ENCODE peak calls at places on chromosomes 4 and X, in seven cellular contexts. One of them, this sample, is unnamed.

GRCh38 chrX:6468716-6469115 is 66.2 kb downstream of the VCX3A start:
- DNase-seq in NCI-H1417: no peak
- DNase-seq in AG04450: no peak
- DNase-seq in naive thymus-derived CD4-positive, alpha-beta T cell: no peak
- DNase-seq in astrocyte of the spinal cord: no peak
- DNase-seq in CD8-positive, alpha-beta memory T cell: no peak
- DNase-seq in HAP-1: no peak
- DNase-seq in this sample: no peak

GRCh38 chrX:134716620-134717012 is 58.3 kb upstream of the PLAC1 start:
- DNase-seq in NCI-H1417: no peak
- DNase-seq in AG04450: no peak
- DNase-seq in naive thymus-derived CD4-positive, alpha-beta T cell: no peak
- DNase-seq in astrocyte of the spinal cord: no peak
- DNase-seq in CD8-positive, alpha-beta memory T cell: no peak
- DNase-seq in HAP-1: no peak
- DNase-seq in this sample: no peak

GRCh38 chr4:754221-755120 is 48.8 kb downstream of the PCGF3 start:
- DNase-seq in NCI-H1417: no peak
- DNase-seq in AG04450: no peak
- DNase-seq in naive thymus-derived CD4-positive, alpha-beta T cell: no peak
- DNase-seq in astrocyte of the spinal cord: no peak
- DNase-seq in CD8-positive, alpha-beta memory T cell: no peak
- DNase-seq in HAP-1: no peak
- DNase-seq in this sample: no peak

GRCh38 chrX:136858007-136858756 is 22.3 kb downstream of the RBMX start:
- DNase-seq in NCI-H1417: no peak
- DNase-seq in AG04450: no peak
- DNase-seq in naive thymus-derived CD4-positive, alpha-beta T cell: no peak
- DNase-seq in astrocyte of the spinal cord: no peak
- DNase-seq in CD8-positive, alpha-beta memory T cell: no peak
- DNase-seq in HAP-1: no peak
- DNase-seq in this sample: no peak

GRCh38 chr4:151738706-151739105 is 22.1 kb downstream of the GATB start:
- DNase-seq in NCI-H1417: no peak
- DNase-seq in AG04450: no peak
- DNase-seq in naive thymus-derived CD4-positive, alpha-beta T cell: no peak
- DNase-seq in astrocyte of the spinal cord: no peak
- DNase-seq in CD8-positive, alpha-beta memory T cell: no peak
- DNase-seq in HAP-1: no peak
- DNase-seq in this sample: no peak

GRCh38 chrX:122770581-122770980 is 413.5 kb upstream of the GRIA3 start:
- DNase-seq in NCI-H1417: no peak
- DNase-seq in AG04450: no peak
- DNase-seq in naive thymus-derived CD4-positive, alpha-beta T cell: no peak
- DNase-seq in astrocyte of the spinal cord: no peak
- DNase-seq in CD8-positive, alpha-beta memory T cell: no peak
- DNase-seq in HAP-1: peak; percentile 85
- DNase-seq in this sample: no peak

GRCh38 chr4:94408549-94409374 is 43.0 kb upstream of the PDLIM5 start:
- DNase-seq in NCI-H1417: no peak
- DNase-seq in AG04450: no peak
- DNase-seq in naive thymus-derived CD4-positive, alpha-beta T cell: no peak
- DNase-seq in astrocyte of the spinal cord: no peak
- DNase-seq in CD8-positive, alpha-beta memory T cell: no peak
- DNase-seq in HAP-1: no peak
- DNase-seq in this sample: no peak

GRCh38 chr4:142959156-142959555 is 113.1 kb upstream of the INPP4B start:
- DNase-seq in NCI-H1417: no peak
- DNase-seq in AG04450: no peak
- DNase-seq in naive thymus-derived CD4-positive, alpha-beta T cell: no peak
- DNase-seq in astrocyte of the spinal cord: peak; percentile 9
- DNase-seq in CD8-positive, alpha-beta memory T cell: no peak
- DNase-seq in HAP-1: no peak
- DNase-seq in this sample: no peak

GRCh38 chrX:117325706-117326105 is 790.9 kb downstream of the KLHL13 start:
- DNase-seq in NCI-H1417: no peak
- DNase-seq in AG04450: no peak
- DNase-seq in naive thymus-derived CD4-positive, alpha-beta T cell: no peak
- DNase-seq in astrocyte of the spinal cord: no peak
- DNase-seq in CD8-positive, alpha-beta memory T cell: no peak
- DNase-seq in HAP-1: no peak
- DNase-seq in this sample: no peak

GRCh38 chr4:121696140-121696640 is 590 bp downstream of the ANXA5 start:
- DNase-seq in NCI-H1417: peak; percentile 77
- DNase-seq in AG04450: peak; percentile 64
- DNase-seq in naive thymus-derived CD4-positive, alpha-beta T cell: peak; percentile 32
- DNase-seq in astrocyte of the spinal cord: peak; percentile 71
- DNase-seq in CD8-positive, alpha-beta memory T cell: peak; percentile 40
- DNase-seq in HAP-1: peak; percentile 63
- DNase-seq in this sample: no peak

GRCh38 chr4:23788460-23788859 is 101.4 kb downstream of the PPARGC1A start:
- DNase-seq in NCI-H1417: peak; percentile 16
- DNase-seq in AG04450: no peak
- DNase-seq in naive thymus-derived CD4-positive, alpha-beta T cell: no peak
- DNase-seq in astrocyte of the spinal cord: no peak
- DNase-seq in CD8-positive, alpha-beta memory T cell: no peak
- DNase-seq in HAP-1: no peak
- DNase-seq in this sample: no peak

GRCh38 chr4:82786794-82787193 is 11.8 kb downstream of the SCD5 start:
- DNase-seq in NCI-H1417: no peak
- DNase-seq in AG04450: no peak
- DNase-seq in naive thymus-derived CD4-positive, alpha-beta T cell: no peak
- DNase-seq in astrocyte of the spinal cord: no peak
- DNase-seq in CD8-positive, alpha-beta memory T cell: no peak
- DNase-seq in HAP-1: no peak
- DNase-seq in this sample: no peak

GRCh38 chr4:122894802-122895201 is 27.6 kb downstream of the NUDT6 start:
- DNase-seq in NCI-H1417: no peak
- DNase-seq in AG04450: no peak
- DNase-seq in naive thymus-derived CD4-positive, alpha-beta T cell: no peak
- DNase-seq in astrocyte of the spinal cord: no peak
- DNase-seq in CD8-positive, alpha-beta memory T cell: no peak
- DNase-seq in HAP-1: no peak
- DNase-seq in this sample: no peak

GRCh38 chrX:39756086-39756883 is 341.5 kb downstream of the BCOR start:
- DNase-seq in NCI-H1417: no peak
- DNase-seq in AG04450: no peak
- DNase-seq in naive thymus-derived CD4-positive, alpha-beta T cell: no peak
- DNase-seq in astrocyte of the spinal cord: no peak
- DNase-seq in CD8-positive, alpha-beta memory T cell: no peak
- DNase-seq in HAP-1: no peak
- DNase-seq in this sample: no peak

GRCh38 chr4:6935961-6936360 is 26.3 kb downstream of the TBC1D14 start:
- DNase-seq in NCI-H1417: no peak
- DNase-seq in AG04450: no peak
- DNase-seq in naive thymus-derived CD4-positive, alpha-beta T cell: no peak
- DNase-seq in astrocyte of the spinal cord: no peak
- DNase-seq in CD8-positive, alpha-beta memory T cell: no peak
- DNase-seq in HAP-1: no peak
- DNase-seq in this sample: no peak

GRCh38 chr4:130699004-130699403 is 1603.1 kb downstream of the C4orf33 start:
- DNase-seq in NCI-H1417: no peak
- DNase-seq in AG04450: no peak
- DNase-seq in naive thymus-derived CD4-positive, alpha-beta T cell: no peak
- DNase-seq in astrocyte of the spinal cord: no peak
- DNase-seq in CD8-positive, alpha-beta memory T cell: no peak
- DNase-seq in HAP-1: no peak
- DNase-seq in this sample: no peak

GRCh38 chr4:104693601-104694201 is 199.0 kb upstream of the CXXC4 start:
- DNase-seq in NCI-H1417: no peak
- DNase-seq in AG04450: no peak
- DNase-seq in naive thymus-derived CD4-positive, alpha-beta T cell: no peak
- DNase-seq in astrocyte of the spinal cord: peak; percentile 25
- DNase-seq in CD8-positive, alpha-beta memory T cell: no peak
- DNase-seq in HAP-1: peak; percentile 10
- DNase-seq in this sample: no peak

GRCh38 chrX:105645667-105646354 is 176.5 kb upstream of the NRK start:
- DNase-seq in NCI-H1417: no peak
- DNase-seq in AG04450: no peak
- DNase-seq in naive thymus-derived CD4-positive, alpha-beta T cell: no peak
- DNase-seq in astrocyte of the spinal cord: peak; percentile 14
- DNase-seq in CD8-positive, alpha-beta memory T cell: no peak
- DNase-seq in HAP-1: no peak
- DNase-seq in this sample: no peak

GRCh38 chr4:173505924-173506779 is 23.9 kb downstream of the HAND2 start:
- DNase-seq in NCI-H1417: peak; percentile 60
- DNase-seq in AG04450: no peak
- DNase-seq in naive thymus-derived CD4-positive, alpha-beta T cell: no peak
- DNase-seq in astrocyte of the spinal cord: no peak
- DNase-seq in CD8-positive, alpha-beta memory T cell: no peak
- DNase-seq in HAP-1: peak; percentile 75
- DNase-seq in this sample: no peak

GRCh38 chrX:136228808-136229207 is 22.4 kb downstream of the MAP7D3 start:
- DNase-seq in NCI-H1417: no peak
- DNase-seq in AG04450: no peak
- DNase-seq in naive thymus-derived CD4-positive, alpha-beta T cell: no peak
- DNase-seq in astrocyte of the spinal cord: no peak
- DNase-seq in CD8-positive, alpha-beta memory T cell: no peak
- DNase-seq in HAP-1: no peak
- DNase-seq in this sample: no peak

GRCh38 chr4:2434420-2434819 is 15.7 kb downstream of the CFAP99 start:
- DNase-seq in NCI-H1417: no peak
- DNase-seq in AG04450: no peak
- DNase-seq in naive thymus-derived CD4-positive, alpha-beta T cell: no peak
- DNase-seq in astrocyte of the spinal cord: no peak
- DNase-seq in CD8-positive, alpha-beta memory T cell: no peak
- DNase-seq in HAP-1: no peak
- DNase-seq in this sample: no peak

GRCh38 chr4:172979332-172979731 is 189.3 kb upstream of the GALNT7 start:
- DNase-seq in NCI-H1417: no peak
- DNase-seq in AG04450: no peak
- DNase-seq in naive thymus-derived CD4-positive, alpha-beta T cell: no peak
- DNase-seq in astrocyte of the spinal cord: no peak
- DNase-seq in CD8-positive, alpha-beta memory T cell: no peak
- DNase-seq in HAP-1: no peak
- DNase-seq in this sample: no peak

GRCh38 chr4:77697860-77698599 is 92.4 kb downstream of the CXCL13 start:
- DNase-seq in NCI-H1417: no peak
- DNase-seq in AG04450: peak; percentile 32
- DNase-seq in naive thymus-derived CD4-positive, alpha-beta T cell: no peak
- DNase-seq in astrocyte of the spinal cord: peak; percentile 85
- DNase-seq in CD8-positive, alpha-beta memory T cell: no peak
- DNase-seq in HAP-1: peak; percentile 42
- DNase-seq in this sample: no peak

GRCh38 chrX:48752498-48752897 is 9.0 kb upstream of the GLOD5 start:
- DNase-seq in NCI-H1417: no peak
- DNase-seq in AG04450: no peak
- DNase-seq in naive thymus-derived CD4-positive, alpha-beta T cell: no peak
- DNase-seq in astrocyte of the spinal cord: no peak
- DNase-seq in CD8-positive, alpha-beta memory T cell: no peak
- DNase-seq in HAP-1: no peak
- DNase-seq in this sample: no peak

GRCh38 chrX:20217279-20217678 is 49.4 kb downstream of the RPS6KA3 start:
- DNase-seq in NCI-H1417: no peak
- DNase-seq in AG04450: no peak
- DNase-seq in naive thymus-derived CD4-positive, alpha-beta T cell: no peak
- DNase-seq in astrocyte of the spinal cord: peak; percentile 59
- DNase-seq in CD8-positive, alpha-beta memory T cell: no peak
- DNase-seq in HAP-1: no peak
- DNase-seq in this sample: no peak

GRCh38 chr4:100190643-100191600 is 654 bp upstream of the DDIT4L start:
- DNase-seq in NCI-H1417: peak; percentile 52
- DNase-seq in AG04450: no peak
- DNase-seq in naive thymus-derived CD4-positive, alpha-beta T cell: no peak
- DNase-seq in astrocyte of the spinal cord: peak; percentile 36
- DNase-seq in CD8-positive, alpha-beta memory T cell: no peak
- DNase-seq in HAP-1: no peak
- DNase-seq in this sample: no peak

GRCh38 chrX:74636749-74637314 is 22.4 kb upstream of the RLIM start:
- DNase-seq in NCI-H1417: no peak
- DNase-seq in AG04450: no peak
- DNase-seq in naive thymus-derived CD4-positive, alpha-beta T cell: no peak
- DNase-seq in astrocyte of the spinal cord: no peak
- DNase-seq in CD8-positive, alpha-beta memory T cell: no peak
- DNase-seq in HAP-1: no peak
- DNase-seq in this sample: no peak

GRCh38 chr4:57320217-57320616 is 210.0 kb upstream of the IGFBP7 start:
- DNase-seq in NCI-H1417: no peak
- DNase-seq in AG04450: no peak
- DNase-seq in naive thymus-derived CD4-positive, alpha-beta T cell: no peak
- DNase-seq in astrocyte of the spinal cord: no peak
- DNase-seq in CD8-positive, alpha-beta memory T cell: no peak
- DNase-seq in HAP-1: no peak
- DNase-seq in this sample: no peak